ENCODE peak calls at places on chromosome 13, in six cellular contexts. J, I, R, G, A and M are unnamed samples.

GRCh38 chr13:58994778-58995177 is 1169.0 kb downstream of the DIAPH3 start:
- DNase-seq in J (peak), I (no peak), R (no peak), G (no peak), A (no peak), M (no peak)

GRCh38 chr13:81048026-81048461 is 707.1 kb upstream of the SPRY2 start:
- DNase-seq in J (no peak), I (no peak), R (no peak), G (no peak), A (no peak), M (no peak)

GRCh38 chr13:33340631-33341030 is 55.1 kb upstream of the STARD13 start:
- DNase-seq in J (no peak), I (peak), R (no peak), G (no peak), A (no peak), M (peak)

GRCh38 chr13:21735621-21736401 is 64.9 kb downstream of the FGF9 start:
- DNase-seq in J (no peak), I (no peak), R (no peak), G (no peak), A (no peak), M (no peak)

GRCh38 chr13:40974460-40975407 is 44.4 kb downstream of the ELF1 start:
- DNase-seq in J (peak), I (peak), R (peak), G (no peak), A (peak), M (peak)

GRCh38 chr13:79228972-79229371 is 177.1 kb downstream of the RBM26 start:
- DNase-seq in J (peak), I (no peak), R (no peak), G (no peak), A (no peak), M (no peak)

GRCh38 chr13:80798576-80799133 is 457.7 kb upstream of the SPRY2 start:
- DNase-seq in J (no peak), I (no peak), R (no peak), G (no peak), A (no peak), M (no peak)

GRCh38 chr13:97318532-97318931 is 96.4 kb downstream of the MBNL2 start:
- DNase-seq in J (no peak), I (peak), R (no peak), G (no peak), A (no peak), M (no peak)

GRCh38 chr13:85431720-85432119 is 367.5 kb downstream of the SLITRK6 start:
- DNase-seq in J (no peak), I (no peak), R (no peak), G (no peak), A (no peak), M (no peak)

GRCh38 chr13:110641055-110642015 is 26.0 kb downstream of the NAXD start:
- DNase-seq in J (no peak), I (no peak), R (no peak), G (no peak), A (no peak), M (no peak)

GRCh38 chr13:64959276-64959675 is 2270.9 kb downstream of the PCDH9 start:
- DNase-seq in J (no peak), I (no peak), R (no peak), G (no peak), A (no peak), M (no peak)

GRCh38 chr13:76014618-76015315 is 378.6 kb downstream of the LMO7 start:
- DNase-seq in J (peak), I (peak), R (no peak), G (no peak), A (no peak), M (peak)

GRCh38 chr13:97582170-97582569 is 148.2 kb downstream of the RAP2A start:
- DNase-seq in J (no peak), I (no peak), R (no peak), G (no peak), A (no peak), M (no peak)

GRCh38 chr13:42720116-42720857 is 61.1 kb upstream of the FAM216B start:
- DNase-seq in J (peak), I (peak), R (peak), G (peak), A (no peak), M (peak)

GRCh38 chr13:110993788-110994187 is 78.9 kb upstream of the ANKRD10 start:
- DNase-seq in J (no peak), I (no peak), R (no peak), G (no peak), A (no peak), M (no peak)

GRCh38 chr13:36815069-36815468 is 4.0 kb upstream of the RFXAP start:
- DNase-seq in J (peak), I (no peak), R (no peak), G (no peak), A (no peak), M (no peak)

GRCh38 chr13:41981961-41982723 is 21.2 kb upstream of the VWA8 start:
- DNase-seq in J (no peak), I (no peak), R (no peak), G (no peak), A (no peak), M (peak)

GRCh38 chr13:97781891-97782305 is 171.6 kb upstream of the IPO5 start:
- DNase-seq in J (no peak), I (no peak), R (no peak), G (no peak), A (no peak), M (no peak)

GRCh38 chr13:79867248-79867647 is 386.3 kb downstream of the NDFIP2 start:
- DNase-seq in J (no peak), I (peak), R (no peak), G (no peak), A (no peak), M (no peak)

GRCh38 chr13:35470671-35471465 is 5.6 kb downstream of the MAB21L1 start:
- DNase-seq in J (no peak), I (peak), R (peak), G (no peak), A (no peak), M (peak)

GRCh38 chr13:42477588-42478190 is 96.3 kb upstream of the TNFSF11 start:
- DNase-seq in J (no peak), I (no peak), R (no peak), G (no peak), A (no peak), M (no peak)

GRCh38 chr13:53343345-53343744 is 314.7 kb downstream of the OLFM4 start:
- DNase-seq in J (no peak), I (no peak), R (no peak), G (no peak), A (no peak), M (no peak)

GRCh38 chr13:57582032-57582431 is 49.5 kb upstream of the PCDH17 start:
- DNase-seq in J (no peak), I (no peak), R (no peak), G (no peak), A (no peak), M (no peak)

GRCh38 chr13:111259058-111259457 is 61.4 kb upstream of the TEX29 start:
- DNase-seq in J (no peak), I (no peak), R (no peak), G (no peak), A (no peak), M (no peak)

GRCh38 chr13:30616927-30617314 is 799 bp upstream of the USPL1 start:
- DNase-seq in J (peak), I (peak), R (peak), G (peak), A (peak), M (peak)

GRCh38 chr13:81487151-81487550 is 1146.2 kb upstream of the SPRY2 start:
- DNase-seq in J (peak), I (no peak), R (no peak), G (no peak), A (no peak), M (no peak)

GRCh38 chr13:72973234-72973633 is 85.6 kb upstream of the KLF5 start:
- DNase-seq in J (no peak), I (no peak), R (no peak), G (no peak), A (no peak), M (no peak)

GRCh38 chr13:58999851-59000250 is 1163.9 kb downstream of the DIAPH3 start:
- DNase-seq in J (no peak), I (no peak), R (no peak), G (no peak), A (no peak), M (no peak)

GRCh38 chr13:50629497-50629896 is 214.0 kb downstream of the DLEU7 start:
- DNase-seq in J (no peak), I (no peak), R (no peak), G (no peak), A (no peak), M (no peak)

GRCh38 chr13:56187331-56187730 is 953.4 kb upstream of the PRR20A start:
- DNase-seq in J (no peak), I (no peak), R (no peak), G (no peak), A (no peak), M (no peak)

GRCh38 chr13:98540476-98540875 is 36.4 kb downstream of the STK24 start:
- DNase-seq in J (no peak), I (no peak), R (peak), G (no peak), A (no peak), M (no peak)

GRCh38 chr13:44894001-44894770 is 95.1 kb downstream of the NUFIP1 start:
- DNase-seq in J (peak), I (no peak), R (no peak), G (no peak), A (no peak), M (no peak)

GRCh38 chr13:24671367-24672117 is 8.7 kb upstream of the ATP12A start:
- DNase-seq in J (peak), I (peak), R (peak), G (peak), A (peak), M (peak)

GRCh38 chr13:110565296-110565695 is 3.8 kb upstream of the RAB20 start:
- DNase-seq in J (peak), I (no peak), R (no peak), G (no peak), A (no peak), M (no peak)

GRCh38 chr13:23621316-23621645 is 51.1 kb downstream of the TNFRSF19 start:
- DNase-seq in J (peak), I (peak), R (peak), G (no peak), A (no peak), M (peak)

GRCh38 chr13:80048802-80049201 is 292.1 kb downstream of the SPRY2 start:
- DNase-seq in J (peak), I (peak), R (peak), G (peak), A (peak), M (peak)

GRCh38 chr13:24110011-24110410 is 50.5 kb upstream of the SPATA13 start:
- DNase-seq in J (peak), I (no peak), R (no peak), G (no peak), A (no peak), M (no peak)

GRCh38 chr13:43730642-43731041 is 56.1 kb downstream of the ENOX1 start:
- DNase-seq in J (no peak), I (peak), R (peak), G (no peak), A (no peak), M (peak)

GRCh38 chr13:31756346-31756745 is 17.0 kb downstream of the RXFP2 start:
- DNase-seq in J (peak), I (peak), R (peak), G (no peak), A (no peak), M (peak)

GRCh38 chr13:40640845-40641458 is 25.5 kb downstream of the FOXO1 start:
- DNase-seq in J (peak), I (no peak), R (no peak), G (no peak), A (no peak), M (no peak)

GRCh38 chr13:99765869-99766268 is 205.7 kb downstream of the ZIC5 start:
- DNase-seq in J (no peak), I (no peak), R (no peak), G (no peak), A (no peak), M (no peak)

GRCh38 chr13:99768986-99769385 is 202.6 kb downstream of the ZIC5 start:
- DNase-seq in J (no peak), I (no peak), R (no peak), G (no peak), A (no peak), M (no peak)

DNA sequence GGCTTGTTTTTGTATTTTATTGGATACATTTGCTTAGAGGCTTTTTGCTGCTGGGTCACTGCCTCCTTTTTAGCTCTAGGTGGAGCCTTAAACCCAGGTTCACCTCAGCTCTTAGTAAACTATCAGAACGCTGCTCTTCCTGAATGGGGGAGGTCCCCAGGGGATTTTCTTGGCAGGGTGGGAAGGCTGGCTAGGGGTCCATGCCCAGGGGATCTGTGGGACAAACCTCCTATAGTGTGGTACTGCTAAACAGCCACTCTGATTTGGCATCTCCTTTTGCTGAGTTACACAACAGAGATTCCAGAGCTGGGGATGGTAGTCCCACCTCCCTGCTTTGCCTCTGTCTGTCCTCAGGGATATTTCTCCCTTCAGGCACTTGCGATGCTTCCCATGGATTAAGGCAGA is 204.9 kb downstream of the ZIC5 start:
- DNase-seq in J (no peak), I (no peak), R (no peak), G (no peak), A (no peak), M (no peak)
- TF ChIP-seq CTCF in J (no peak), I (no peak), R (peak), G (no peak), A (no peak), M (no peak)

DNA sequence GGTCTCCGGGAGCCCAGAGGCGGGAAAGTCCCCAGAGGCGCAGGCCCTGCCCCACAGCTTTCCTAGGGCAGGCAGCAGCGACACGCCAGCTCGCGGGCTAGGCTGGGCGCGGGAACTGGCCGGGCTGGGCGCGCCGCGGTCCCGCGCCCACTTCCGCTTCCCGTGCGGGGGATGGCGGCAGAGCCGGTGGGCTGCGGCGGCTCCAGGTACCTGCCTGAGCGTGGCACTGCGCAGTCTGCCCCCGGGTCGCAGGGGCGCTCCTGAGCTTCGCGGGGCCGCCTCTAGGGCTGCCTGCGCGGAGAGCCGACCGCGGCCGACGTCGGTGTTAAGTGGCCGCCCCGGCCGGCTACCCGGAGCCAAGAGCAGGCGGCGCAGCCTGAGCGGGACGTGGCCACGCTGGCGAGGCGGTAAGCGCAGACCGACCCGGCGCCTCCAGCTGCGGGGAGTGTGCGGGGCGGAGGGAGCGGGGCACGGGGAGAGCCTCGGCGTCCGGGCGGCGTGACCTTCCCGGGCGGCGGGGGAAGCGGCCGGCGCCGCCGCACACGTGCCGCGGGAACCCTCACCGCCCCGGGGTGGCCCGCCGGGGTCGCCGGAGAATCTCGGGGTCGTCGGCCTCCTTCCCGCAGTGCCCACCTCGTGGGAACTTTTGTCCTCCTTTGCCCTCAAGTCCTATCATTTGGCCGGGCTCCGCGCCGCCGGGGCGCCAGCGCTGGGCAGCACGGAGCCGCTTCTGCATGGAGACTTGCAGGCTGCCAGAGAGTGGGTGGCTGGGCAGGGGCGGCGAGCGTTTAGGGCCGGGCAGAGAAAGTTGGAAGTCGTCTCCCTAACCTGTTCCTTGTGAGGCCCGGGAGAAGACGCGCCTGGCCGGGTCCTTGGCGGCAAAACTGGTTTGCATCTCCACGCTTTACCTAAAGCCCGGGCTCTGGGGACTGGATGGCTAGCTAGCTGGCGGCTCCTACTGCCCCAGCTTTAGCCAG is 31.4 kb upstream of the MPHOSPH8 start:
- DNase-seq in J (peak), I (peak), R (no peak), G (no peak), A (peak), M (peak)
- TF ChIP-seq CTCF in J (peak), I (peak), R (peak), G (no peak), A (no peak), M (peak)

DNA sequence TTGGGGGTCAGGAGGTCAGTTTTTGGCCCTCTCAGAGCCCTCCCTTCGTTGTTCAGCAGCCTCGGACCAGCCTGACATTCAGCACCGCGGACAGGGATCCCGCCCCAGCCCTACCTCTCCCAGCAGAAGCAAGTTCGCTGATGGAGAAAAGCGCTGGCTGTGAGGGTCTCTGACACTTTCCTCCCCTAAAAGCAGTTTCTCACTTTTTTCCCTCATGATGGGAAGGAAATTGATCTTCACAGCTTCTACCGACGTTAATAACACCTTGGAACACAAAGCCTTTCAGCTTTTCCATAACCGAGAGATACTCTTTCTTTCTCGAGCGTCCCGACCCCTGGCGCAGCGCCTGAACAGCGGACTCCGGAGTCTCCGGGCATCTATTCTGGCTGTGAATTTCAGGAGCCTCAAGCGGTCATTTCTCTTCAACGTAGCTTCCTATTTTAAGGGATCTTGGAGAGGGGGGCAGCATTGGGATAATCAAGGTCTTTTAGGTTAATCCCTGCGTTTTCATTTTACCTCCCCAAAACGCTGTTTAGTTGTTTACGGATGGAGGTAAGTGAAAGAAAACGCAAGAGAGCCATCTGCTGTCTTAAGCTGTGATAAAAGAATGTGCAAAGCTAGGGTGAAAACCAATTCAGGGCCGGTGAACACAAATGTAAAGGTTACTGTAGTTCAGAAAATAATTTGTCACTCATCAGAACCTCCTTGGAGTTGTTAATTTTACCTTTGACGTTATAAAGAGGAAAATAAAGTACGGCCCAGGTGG is 467.2 kb downstream of the ITGBL1 start:
- DNase-seq in J (no peak), I (peak), R (no peak), G (no peak), A (no peak), M (peak)
- TF ChIP-seq CTCF in J (peak), I (no peak), R (no peak), G (no peak), A (no peak), M (no peak)

GRCh38 chr13:113904411-113904810 is 40.5 kb upstream of the GAS6 start:
- DNase-seq in J (peak), I (peak), R (no peak), G (peak), A (peak), M (peak)
- TF ChIP-seq CTCF in J (peak), I (peak), R (peak), G (no peak), A (peak), M (peak)

DNA sequence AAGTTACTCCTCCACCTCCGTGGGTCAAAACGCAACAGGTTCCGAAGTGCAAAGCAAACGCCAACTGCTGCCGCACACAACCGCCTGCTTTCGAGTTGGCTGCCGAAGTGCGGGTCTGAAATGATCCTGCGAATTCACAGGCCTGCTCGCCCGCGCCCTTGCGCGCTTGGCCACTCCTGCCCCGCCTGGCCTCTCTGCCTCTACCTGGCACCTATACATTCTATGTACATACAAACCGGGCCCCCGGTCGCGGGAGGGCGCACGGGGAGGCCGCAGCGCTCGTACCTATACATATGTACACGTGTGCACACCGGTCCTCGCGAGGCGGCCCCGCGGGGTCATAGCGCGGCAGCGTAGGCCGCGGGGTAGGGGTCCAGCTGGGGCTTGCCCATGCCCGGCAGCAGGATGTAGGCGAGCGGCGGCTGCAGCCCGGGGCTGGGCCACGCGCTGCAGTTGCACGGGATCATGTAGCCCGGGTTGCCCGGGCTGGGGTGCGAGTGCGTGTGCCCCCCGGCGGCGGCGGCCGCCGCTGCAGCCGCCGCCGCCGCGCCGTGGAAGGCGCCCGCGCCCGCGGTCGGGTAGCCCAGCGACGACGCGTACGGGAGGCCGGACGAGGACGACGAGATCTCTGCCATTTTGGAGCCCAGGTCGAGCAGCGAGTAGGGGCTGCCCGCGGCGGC is 1.3 kb downstream of the SOX21 start:
- DNase-seq in J (peak), I (no peak), R (no peak), G (no peak), A (peak), M (no peak)
- TF ChIP-seq CTCF in J (peak), I (no peak), R (peak), G (no peak), A (no peak), M (no peak)